ENCODE peak calls at places on chromosomes 3 and 15, in six cellular contexts. One of them, this sample, is unnamed.

GRCh38 chr3:177576754-177577153 is 379.5 kb upstream of the TBL1XR1 start:
- DNase-seq in anterior cingulate cortex: no peak
- DNase-seq in A549: no peak
- DNase-seq in hepatic stellate cell: no peak
- DNase-seq in NCI-H774: no peak
- DNase-seq in ecto neural progenitor cell: no peak
- DNase-seq in this sample: no peak

GRCh38 chr3:10594915-10595314 is 89.5 kb upstream of the ATP2B2 start:
- DNase-seq in hepatic stellate cell: peak; percentile 65
- DNase-seq in anterior cingulate cortex: no peak
- DNase-seq in A549: peak; percentile 56
- DNase-seq in NCI-H774: no peak
- DNase-seq in ecto neural progenitor cell: peak; percentile 92
- DNase-seq in this sample: peak; percentile 59

GRCh38 chr15:48930735-48931134 is 33.0 kb downstream of the SHC4 start:
- DNase-seq in A549: no peak
- DNase-seq in NCI-H774: no peak
- DNase-seq in ecto neural progenitor cell: no peak
- DNase-seq in anterior cingulate cortex: no peak
- DNase-seq in hepatic stellate cell: no peak
- DNase-seq in this sample: no peak

GRCh38 chr15:43086551-43086950 is 19.3 kb downstream of the UBR1 start:
- DNase-seq in A549: no peak
- DNase-seq in ecto neural progenitor cell: no peak
- DNase-seq in hepatic stellate cell: no peak
- DNase-seq in anterior cingulate cortex: no peak
- DNase-seq in NCI-H774: no peak
- DNase-seq in this sample: no peak

GRCh38 chr3:5071061-5071460 is 51.0 kb upstream of the ARL8B start:
- DNase-seq in NCI-H774: no peak
- DNase-seq in hepatic stellate cell: no peak
- DNase-seq in anterior cingulate cortex: no peak
- DNase-seq in A549: peak; percentile 33
- DNase-seq in ecto neural progenitor cell: no peak
- DNase-seq in this sample: no peak

GRCh38 chr3:169354774-169355501 is 308.6 kb downstream of the MECOM start:
- DNase-seq in A549: no peak
- DNase-seq in anterior cingulate cortex: no peak
- DNase-seq in hepatic stellate cell: no peak
- DNase-seq in NCI-H774: peak; percentile 93
- DNase-seq in ecto neural progenitor cell: peak; percentile 60
- DNase-seq in this sample: no peak

GRCh38 chr3:43288366-43288765 is 2.0 kb downstream of the SNRK start:
- DNase-seq in anterior cingulate cortex: no peak
- DNase-seq in A549: no peak
- DNase-seq in hepatic stellate cell: peak; percentile 56
- DNase-seq in ecto neural progenitor cell: no peak
- DNase-seq in NCI-H774: no peak
- DNase-seq in this sample: no peak

GRCh38 chr15:70127288-70127746 is 29.6 kb upstream of the TLE3 start:
- DNase-seq in anterior cingulate cortex: peak; percentile 15
- DNase-seq in NCI-H774: no peak
- DNase-seq in ecto neural progenitor cell: no peak
- DNase-seq in A549: peak; percentile 67
- DNase-seq in hepatic stellate cell: no peak
- DNase-seq in this sample: no peak

GRCh38 chr15:52003710-52004109 is 15.3 kb upstream of the MAPK6 start:
- DNase-seq in NCI-H774: no peak
- DNase-seq in hepatic stellate cell: no peak
- DNase-seq in anterior cingulate cortex: no peak
- DNase-seq in A549: no peak
- DNase-seq in ecto neural progenitor cell: no peak
- DNase-seq in this sample: no peak

GRCh38 chr15:57312323-57313133 is 63.8 kb upstream of the CGNL1 start:
- DNase-seq in A549: no peak
- DNase-seq in ecto neural progenitor cell: no peak
- DNase-seq in hepatic stellate cell: no peak
- DNase-seq in NCI-H774: no peak
- DNase-seq in anterior cingulate cortex: no peak
- DNase-seq in this sample: no peak

GRCh38 chr3:8500966-8501365 is 657 bp upstream of the LMCD1 start:
- DNase-seq in ecto neural progenitor cell: no peak
- DNase-seq in anterior cingulate cortex: no peak
- DNase-seq in NCI-H774: no peak
- DNase-seq in hepatic stellate cell: no peak
- DNase-seq in A549: no peak
- DNase-seq in this sample: no peak

GRCh38 chr3:9786209-9786739 is 6.0 kb downstream of the TADA3 start:
- DNase-seq in NCI-H774: no peak
- DNase-seq in ecto neural progenitor cell: no peak
- DNase-seq in anterior cingulate cortex: no peak
- DNase-seq in A549: no peak
- DNase-seq in hepatic stellate cell: no peak
- DNase-seq in this sample: no peak

GRCh38 chr15:45026646-45027045 is 3.7 kb downstream of the SORD start:
- DNase-seq in A549: no peak
- DNase-seq in ecto neural progenitor cell: no peak
- DNase-seq in NCI-H774: no peak
- DNase-seq in anterior cingulate cortex: no peak
- DNase-seq in hepatic stellate cell: no peak
- DNase-seq in this sample: no peak

This sample was measured in T47D.